ENCODE peak calls at places on chromosomes 3 and 15, in ten cellular contexts. O is brain microvascular endothelial cell; U is H1; M is CD8-positive, alpha-beta T cell; V is psoas muscle; J is neural progenitor cell; S is cardiac muscle cell; H is right lobe of liver; K is body of pancreas; N is pancreas. Z is an unnamed sample. For H3K27me3, the result is how much of the 10 kb centered on the place peaks cover.

GRCh38 chr3:196537319-196537984 is 22.3 kb upstream of the SMCO1 start:
- DNase-seq in K (peak), S (peak), J (peak), M (peak), V (no peak), N (no peak), H (no peak), U (no peak), O (no peak), Z (no peak)

GRCh38 chr15:48515497-48515896 is 130.0 kb downstream of the FBN1 start:
- DNase-seq in U (no peak), J (no peak), O (no peak), H (no peak), N (no peak), S (no peak), M (no peak), V (no peak), K (no peak), Z (no peak)

GRCh38 chr15:92205255-92205739 is 188.4 kb upstream of the ST8SIA2 start:
- DNase-seq in N (no peak), M (no peak), V (no peak), S (peak), U (no peak), O (no peak), H (no peak), J (peak), K (no peak), Z (peak)

GRCh38 chr3:106215047-106215446 is 346.2 kb upstream of the CBLB start:
- DNase-seq in K (no peak), U (no peak), N (no peak), S (no peak), J (no peak), M (no peak), H (no peak), V (no peak), O (peak), Z (no peak)

GRCh38 chr3:36709281-36709680 is 55.1 kb downstream of the DCLK3 start:
- DNase-seq in O (no peak), M (no peak), S (no peak), K (no peak), V (no peak), H (no peak), N (no peak), U (no peak), J (no peak), Z (no peak)

GRCh38 chr15:100198442-100198841 is 143.3 kb downstream of the ADAMTS17 start:
- DNase-seq in J (no peak), K (no peak), M (no peak), V (peak), U (no peak), N (no peak), O (no peak), H (no peak), S (no peak), Z (no peak)

GRCh38 chr3:27271890-27272289 is 97.3 kb downstream of the NEK10 start:
- DNase-seq in U (no peak), M (no peak), J (no peak), K (no peak), O (no peak), S (no peak), H (no peak), N (no peak), V (no peak), Z (no peak)

GRCh38 chr3:29972594-29972993 is 633.8 kb upstream of the TGFBR2 start:
- DNase-seq in N (no peak), S (no peak), H (no peak), O (peak), U (peak), M (no peak), J (peak), K (no peak), V (no peak), Z (no peak)

GRCh38 chr3:96410006-96410730 is 404.2 kb upstream of the EPHA6 start:
- DNase-seq in O (no peak), J (no peak), S (no peak), N (no peak), V (no peak), K (no peak), M (no peak), H (no peak), U (no peak), Z (no peak)

GRCh38 chr15:51908312-51908711 is 63.3 kb downstream of the LEO1 start:
- DNase-seq in M (no peak), O (no peak), S (no peak), J (no peak), K (no peak), V (no peak), N (no peak), H (no peak), U (no peak), Z (no peak)

GRCh38 chr3:41362638-41363559 is 163.6 kb downstream of the CTNNB1 start:
- DNase-seq in O (peak), U (peak), J (peak), H (no peak), S (peak), K (no peak), M (no peak), N (no peak), V (no peak), Z (peak)

GRCh38 chr15:27842526-27842925 is 256.6 kb downstream of the OCA2 start:
- DNase-seq in O (no peak), K (no peak), N (no peak), J (no peak), V (peak), U (no peak), S (no peak), M (no peak), H (no peak), Z (no peak)

GRCh38 chr3:195908439-195909293 is at the start of gene TNK2:
- DNase-seq in H (peak), U (no peak), O (no peak), S (peak), V (peak), N (peak), M (peak), K (no peak), J (peak), Z (no peak)

GRCh38 chr15:61752001-61752400 is 308.2 kb downstream of the VPS13C start:
- DNase-seq in J (no peak), S (no peak), U (no peak), H (no peak), M (no peak), O (no peak), K (no peak), V (no peak), N (no peak), Z (no peak)

GRCh38 chr3:39232859-39233258 is 40.5 kb upstream of the XIRP1 start:
- DNase-seq in J (no peak), V (no peak), O (no peak), U (no peak), K (no peak), N (no peak), H (no peak), M (no peak), S (peak), Z (no peak)

GRCh38 chr15:81887913-81888312 is 157.9 kb downstream of the MEX3B start:
- DNase-seq in J (no peak), H (no peak), V (no peak), O (peak), U (no peak), S (no peak), N (no peak), K (no peak), M (no peak), Z (no peak)

GRCh38 chr15:32994810-32995424 is 199.6 kb downstream of the FMN1 start:
- DNase-seq in V (no peak), M (no peak), O (peak), K (no peak), H (no peak), J (peak), N (no peak), U (no peak), S (peak), Z (peak)

GRCh38 chr15:42057744-42058646 is 36.4 kb downstream of the PLA2G4D start:
- DNase-seq in M (no peak), J (no peak), O (no peak), K (no peak), H (no peak), U (no peak), N (no peak), V (no peak), S (no peak), Z (no peak)

GRCh38 chr3:51393564-51393963 is 2.5 kb downstream of the RBM15B start:
- DNase-seq in U (no peak), K (no peak), N (no peak), J (no peak), S (no peak), M (no peak), O (no peak), V (no peak), H (no peak), Z (no peak)

GRCh38 chr3:7520059-7520458 is 659.1 kb downstream of the GRM7 start:
- DNase-seq in M (no peak), K (no peak), J (peak), N (no peak), O (no peak), S (no peak), H (no peak), U (no peak), V (no peak), Z (no peak)

GRCh38 chr3:54134155-54134554 is 11.8 kb downstream of the CACNA2D3 start:
- DNase-seq in U (no peak), S (no peak), M (no peak), K (no peak), J (no peak), N (no peak), H (no peak), O (no peak), V (no peak), Z (no peak)

GRCh38 chr15:77768107-77768506 is 135.4 kb upstream of the LINGO1 start:
- DNase-seq in S (no peak), H (no peak), U (no peak), V (no peak), N (no peak), K (no peak), M (no peak), J (no peak), O (no peak), Z (no peak)

GRCh38 chr15:49313650-49314049 is 109.4 kb upstream of the FGF7 start:
- DNase-seq in O (peak), J (no peak), K (no peak), U (no peak), H (no peak), M (no peak), S (no peak), N (no peak), V (no peak), Z (no peak)

GRCh38 chr3:161149529-161149928 is 44.4 kb upstream of the B3GALNT1 start:
- DNase-seq in O (peak), N (no peak), U (no peak), H (no peak), S (no peak), V (no peak), K (no peak), M (no peak), J (no peak), Z (peak)

GRCh38 chr15:41512078-41512394 is 1.6 kb downstream of the LTK start:
- DNase-seq in S (no peak), N (no peak), M (no peak), J (no peak), H (no peak), O (no peak), U (no peak), V (no peak), K (no peak), Z (no peak)

DNA sequence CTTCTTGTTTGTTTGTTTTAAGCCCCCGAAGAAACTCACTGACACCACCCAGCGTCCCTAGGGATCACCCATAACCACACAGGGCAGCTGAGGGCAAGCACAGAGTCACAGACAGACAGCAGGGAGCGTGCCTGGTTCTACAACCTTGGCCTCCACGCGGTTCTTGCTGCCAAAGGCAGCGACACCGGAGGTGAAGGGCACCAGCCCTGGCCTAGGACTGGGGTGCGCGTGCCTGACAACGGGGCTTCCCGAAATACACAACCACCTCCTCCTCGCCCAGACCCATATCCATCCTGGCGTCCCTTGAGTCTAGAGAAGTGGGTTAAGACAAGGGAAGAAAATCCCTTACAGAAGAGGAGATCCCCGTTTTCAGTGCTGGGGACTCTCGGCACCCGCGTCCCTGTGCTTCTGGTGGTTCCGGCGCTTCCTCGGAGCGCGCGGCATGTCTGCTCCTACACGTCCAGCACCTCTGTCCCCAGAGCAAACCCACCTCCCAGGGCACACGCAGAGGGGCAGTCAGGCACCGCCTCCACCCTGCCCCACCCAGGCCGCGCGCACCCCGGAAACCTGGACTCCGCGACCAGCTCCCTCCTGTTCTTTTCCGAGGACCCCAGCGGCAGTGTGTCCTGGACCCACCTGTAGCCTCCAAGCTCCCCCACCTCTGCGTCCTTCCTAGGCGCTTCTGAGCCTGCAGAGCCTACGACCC is 911 bp downstream of the RFTN1 start:
- DNase-seq in V (peak), U (no peak), M (peak), J (peak), S (peak), N (peak), O (no peak), H (peak), K (peak), Z (no peak)
- H3K27me3 ChIP-seq in V (under half), U (under half), M (under half), J (half or more), S (under half), N (under half), O (under half), H (under half), K (under half), Z (under half)

GRCh38 chr3:130514671-130515070 is 2.3 kb upstream of the COL6A6 start:
- DNase-seq in V (no peak), U (no peak), N (no peak), S (no peak), M (no peak), J (no peak), O (no peak), H (no peak), K (no peak), Z (no peak)

GRCh38 chr3:130515755-130516154 is 1.2 kb upstream of the COL6A6 start:
- DNase-seq in V (no peak), N (no peak), O (no peak), J (no peak), K (no peak), M (no peak), S (no peak), H (no peak), U (no peak), Z (no peak)

GRCh38 chr3:130522399-130522798 is 5.4 kb downstream of the COL6A6 start:
- DNase-seq in N (no peak), O (no peak), H (no peak), K (no peak), M (no peak), U (no peak), V (no peak), J (no peak), S (no peak), Z (no peak)

GRCh38 chr3:130516645-130517512 is at the start of gene COL6A6:
- DNase-seq in V (no peak), U (no peak), N (peak), O (no peak), H (no peak), M (no peak), K (no peak), S (peak), J (peak), Z (no peak)

GRCh38 chr3:130517541-130517940 is 564 bp downstream of the COL6A6 start:
- DNase-seq in N (no peak), K (no peak), J (no peak), O (no peak), U (no peak), S (no peak), V (no peak), H (no peak), M (no peak), Z (no peak)
- H3K27me3 ChIP-seq in N (under half), K (under half), J (half or more), O (under half), U (under half), S (half or more), V (under half), H (under half), M (under half), Z (under half)

DNA sequence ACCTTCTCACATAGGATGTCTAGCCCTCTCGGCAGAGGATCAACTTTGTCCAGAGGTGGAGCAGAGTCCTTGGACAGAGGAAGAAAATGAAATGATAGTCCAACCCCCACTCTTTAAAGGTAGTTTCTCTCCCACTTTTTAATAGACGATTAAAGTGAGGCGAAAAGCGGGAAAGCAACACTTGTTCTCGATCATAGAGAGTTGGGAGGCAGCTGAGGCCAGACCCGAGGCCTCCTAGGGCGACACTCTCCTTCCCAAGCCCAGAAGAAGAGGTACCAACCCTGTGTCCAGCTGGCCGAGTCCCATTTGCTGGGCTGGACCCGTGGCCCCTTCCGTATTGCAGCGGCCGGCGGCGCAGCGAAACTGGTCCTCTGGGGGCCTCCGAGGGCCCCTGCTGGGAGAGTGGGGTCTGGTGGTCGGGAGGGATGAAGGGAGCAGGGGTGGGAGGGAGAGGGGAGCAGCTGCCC is 2.3 kb downstream of the WNT5A start:
- DNase-seq in J (no peak), H (no peak), K (no peak), U (no peak), O (no peak), N (no peak), S (peak), V (no peak), M (no peak), Z (no peak)
- H3K27me3 ChIP-seq in J (half or more), H (under half), K (under half), U (half or more), O (under half), N (under half), S (under half), V (under half), M (under half), Z (under half)

DNA sequence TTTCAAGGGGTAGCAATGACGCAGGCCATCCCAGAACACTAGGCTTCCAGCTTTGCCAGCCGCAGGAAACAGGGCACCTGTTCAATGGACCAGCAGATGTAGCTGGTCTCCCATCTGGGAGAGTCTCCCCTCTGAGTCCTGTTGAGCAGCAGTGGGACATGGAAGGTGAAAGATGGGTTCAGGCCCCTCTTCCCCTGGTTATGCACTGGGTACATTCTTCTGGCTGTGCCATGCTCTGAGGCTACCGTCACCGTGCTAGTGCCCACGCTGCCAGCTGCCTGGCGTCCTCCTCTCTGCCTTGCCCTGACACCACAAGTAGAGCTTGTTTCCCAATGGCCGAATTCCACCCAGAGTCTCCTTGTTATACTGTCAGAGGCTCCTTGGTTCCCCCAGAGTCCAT is 63.1 kb downstream of the TLE3 start:
- DNase-seq in H (no peak), J (no peak), O (no peak), M (no peak), V (no peak), S (no peak), N (no peak), K (no peak), U (no peak), Z (no peak)
- H3K27me3 ChIP-seq in H (under half), J (under half), O (under half), M (under half), V (under half), S (under half), N (under half), K (under half), U (under half), Z (half or more)

DNA sequence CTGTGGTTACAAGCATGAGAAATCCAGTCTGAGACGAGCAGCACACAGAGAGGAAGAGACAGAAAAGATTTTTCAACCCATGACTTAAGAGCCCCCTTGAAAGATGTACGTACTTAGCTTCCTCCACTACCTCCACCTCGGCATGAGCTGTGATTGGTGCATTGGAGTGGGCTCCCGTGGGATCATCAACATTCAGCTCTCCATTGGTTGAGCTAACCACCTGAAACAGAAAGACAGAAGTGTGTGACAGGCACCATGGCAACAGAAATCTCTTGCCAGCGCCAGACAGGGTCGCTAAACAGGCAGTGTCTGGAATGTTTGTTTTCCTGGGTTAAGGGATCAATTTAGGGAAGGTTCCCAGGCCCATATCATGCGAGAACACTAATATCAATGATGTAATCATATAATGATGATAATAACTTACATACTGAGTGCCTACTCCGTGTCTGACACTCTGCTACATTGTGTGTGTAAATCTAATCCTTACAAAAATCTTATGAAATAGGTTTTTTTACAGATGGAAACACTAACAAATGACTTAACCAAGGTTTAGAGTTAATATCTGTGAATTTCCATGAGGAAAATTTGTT is 17.5 kb upstream of the PPIB start:
- DNase-seq in K (no peak), S (peak), V (no peak), H (no peak), M (no peak), N (no peak), U (no peak), O (no peak), J (no peak), Z (no peak)
- H3K27me3 ChIP-seq in K (under half), S (under half), V (under half), H (under half), M (under half), N (under half), U (under half), O (under half), J (under half), Z (under half)

GRCh38 chr15:74137544-74137920 is 7.1 kb downstream of the ISLR2 start:
- DNase-seq in O (no peak), M (no peak), H (no peak), N (no peak), K (no peak), V (no peak), S (no peak), J (no peak), U (no peak), Z (no peak)

GRCh38 chr15:74135041-74135565 is 4.7 kb downstream of the ISLR2 start:
- DNase-seq in S (no peak), V (no peak), N (no peak), M (no peak), U (no peak), K (no peak), J (no peak), H (no peak), O (no peak), Z (no peak)

GRCh38 chr15:74134387-74135027 is 4.1 kb downstream of the ISLR2 start:
- DNase-seq in O (no peak), H (peak), N (peak), U (no peak), V (peak), K (peak), J (peak), S (peak), M (no peak), Z (no peak)

GRCh38 chr15:74138642-74139041 is 8.3 kb downstream of the ISLR2 start:
- DNase-seq in J (no peak), V (no peak), N (no peak), K (no peak), H (no peak), U (no peak), M (no peak), S (no peak), O (no peak), Z (no peak)

GRCh38 chr15:74136584-74137543 is 6.5 kb downstream of the ISLR2 start:
- DNase-seq in M (no peak), V (no peak), H (no peak), K (no peak), O (no peak), U (no peak), S (no peak), N (no peak), J (no peak), Z (no peak)
- H3K27me3 ChIP-seq in M (under half), V (under half), H (under half), K (under half), O (under half), U (half or more), S (under half), N (under half), J (half or more), Z (under half)

GRCh38 chr3:186517218-186517617 is 27.0 kb downstream of the CRYGS start:
- DNase-seq in S (no peak), N (no peak), K (no peak), U (no peak), V (no peak), J (no peak), O (no peak), M (no peak), H (no peak), Z (no peak)

GRCh38 chr3:186520436-186520835 is 23.7 kb downstream of the CRYGS start:
- DNase-seq in S (no peak), N (no peak), U (no peak), K (no peak), V (no peak), O (no peak), H (no peak), M (no peak), J (no peak), Z (no peak)

GRCh38 chr3:186520957-186521842 is 23.0 kb downstream of the CRYGS start:
- DNase-seq in V (no peak), K (no peak), U (no peak), H (no peak), J (no peak), N (no peak), M (no peak), S (peak), O (no peak), Z (no peak)

GRCh38 chr3:186516645-186517044 is 27.5 kb downstream of the CRYGS start:
- DNase-seq in V (no peak), O (no peak), K (no peak), S (no peak), U (no peak), H (no peak), M (no peak), N (no peak), J (no peak), Z (no peak)

GRCh38 chr3:186519021-186519658 is 25.0 kb downstream of the CRYGS start:
- DNase-seq in N (no peak), J (no peak), U (no peak), K (no peak), O (no peak), H (no peak), M (peak), V (no peak), S (no peak), Z (no peak)
- H3K27me3 ChIP-seq in N (under half), J (under half), U (under half), K (under half), O (under half), H (under half), M (under half), V (under half), S (under half), Z (under half)

Z was measured in HepG2.